ENCODE peak calls at places on chromosome 7, in eight cellular contexts. D is bronchial epithelial cell, R is fibroblast of pulmonary artery, S is keratinocyte, U is heart right ventricle, F is left ventricle myocardium inferior, M is transverse colon, B is astrocyte of the spinal cord. K is an unnamed sample.

GRCh38 chr7:100166317-100166940 is 2.0 kb downstream of the GAL3ST4 start:
- DNase-seq in D (no peak), R (no peak), S (no peak), U (no peak), F (no peak), M (no peak), B (no peak), K (no peak)

GRCh38 chr7:151856516-151856915 is 20.4 kb downstream of the PRKAG2 start:
- DNase-seq in D (no peak), R (no peak), S (no peak), U (no peak), F (no peak), M (no peak), B (no peak), K (no peak)

GRCh38 chr7:135930565-135931423 is 46.4 kb downstream of the MTPN start:
- DNase-seq in D (peak), R (peak), S (no peak), U (no peak), F (no peak), M (no peak), B (peak), K (peak)

GRCh38 chr7:65004575-65004974 is 1.9 kb downstream of the ERV3-1 start:
- DNase-seq in D (no peak), R (no peak), S (no peak), U (no peak), F (no peak), M (no peak), B (no peak), K (no peak)

GRCh38 chr7:7524121-7524520 is 11.6 kb downstream of the COL28A1 start:
- DNase-seq in D (no peak), R (no peak), S (no peak), U (no peak), F (no peak), M (no peak), B (peak), K (no peak)

GRCh38 chr7:24819916-24820689 is 62.8 kb upstream of the GSDME start:
- DNase-seq in D (peak), R (peak), S (no peak), U (peak), F (peak), M (peak), B (peak), K (peak)

GRCh38 chr7:11835260-11835659 is 3.3 kb upstream of the THSD7A start:
- DNase-seq in D (peak), R (peak), S (no peak), U (no peak), F (no peak), M (no peak), B (peak), K (peak)

GRCh38 chr7:91876391-91877133 is 3.9 kb downstream of the MTERF1 start:
- DNase-seq in D (peak), R (peak), S (no peak), U (no peak), F (no peak), M (no peak), B (no peak), K (peak)

GRCh38 chr7:121081327-121081936 is 92.9 kb downstream of the CPED1 start:
- DNase-seq in D (peak), R (peak), S (no peak), U (no peak), F (no peak), M (no peak), B (peak), K (peak)

GRCh38 chr7:77627307-77627671 is 69.0 kb upstream of the RSBN1L start:
- DNase-seq in D (peak), R (no peak), S (no peak), U (no peak), F (no peak), M (no peak), B (no peak), K (no peak)

GRCh38 chr7:150448789-150449147 is 1.7 kb upstream of the GIMAP8 start:
- DNase-seq in D (peak), R (peak), S (peak), U (peak), F (peak), M (peak), B (peak), K (peak)

GRCh38 chr7:128211626-128212025 is 29.5 kb upstream of the LEP start:
- DNase-seq in D (no peak), R (no peak), S (no peak), U (no peak), F (no peak), M (no peak), B (no peak), K (no peak)

GRCh38 chr7:108234281-108234680 is 104.1 kb upstream of the LAMB4 start:
- DNase-seq in D (peak), R (peak), S (no peak), U (no peak), F (no peak), M (no peak), B (no peak), K (no peak)

GRCh38 chr7:103990991-103991390 is 1.5 kb upstream of the RELN start:
- DNase-seq in D (no peak), R (no peak), S (no peak), U (no peak), F (no peak), M (no peak), B (no peak), K (no peak)

GRCh38 chr7:103613655-103614642 is 167.9 kb upstream of the SLC26A5 start:
- DNase-seq in D (peak), R (no peak), S (no peak), U (no peak), F (no peak), M (no peak), B (no peak), K (no peak)

GRCh38 chr7:39602351-39602750 is 21.0 kb upstream of the RALA start:
- DNase-seq in D (no peak), R (no peak), S (no peak), U (no peak), F (no peak), M (no peak), B (no peak), K (no peak)

GRCh38 chr7:39606352-39606751 is 17.0 kb upstream of the RALA start:
- DNase-seq in D (peak), R (no peak), S (no peak), U (no peak), F (no peak), M (no peak), B (no peak), K (no peak)

GRCh38 chr7:39605087-39605486 is 18.3 kb upstream of the RALA start:
- DNase-seq in D (peak), R (no peak), S (no peak), U (no peak), F (no peak), M (no peak), B (peak), K (no peak)

GRCh38 chr7:39606941-39607340 is 16.4 kb upstream of the RALA start:
- DNase-seq in D (no peak), R (no peak), S (no peak), U (no peak), F (no peak), M (no peak), B (no peak), K (no peak)

GRCh38 chr7:39603931-39604330 is 19.4 kb upstream of the RALA start:
- DNase-seq in D (no peak), R (no peak), S (no peak), U (no peak), F (no peak), M (no peak), B (no peak), K (no peak)
- H3K4me3 ChIP-seq in D (no peak), R (no peak), S (no peak), U (no peak), F (no peak), M (no peak), B (no peak), K (no peak)

GRCh38 chr7:47037607-47038006 is 544.3 kb downstream of the TNS3 start:
- DNase-seq in D (no peak), R (no peak), S (no peak), U (no peak), F (no peak), M (no peak), B (no peak), K (no peak)

GRCh38 chr7:47035522-47035921 is 546.4 kb downstream of the TNS3 start:
- DNase-seq in D (no peak), R (peak), S (no peak), U (no peak), F (no peak), M (no peak), B (no peak), K (no peak)

GRCh38 chr7:47038621-47039020 is 543.3 kb downstream of the TNS3 start:
- DNase-seq in D (no peak), R (no peak), S (no peak), U (no peak), F (no peak), M (no peak), B (no peak), K (no peak)

GRCh38 chr7:47039089-47039648 is 542.7 kb downstream of the TNS3 start:
- DNase-seq in D (no peak), R (no peak), S (no peak), U (peak), F (no peak), M (no peak), B (peak), K (no peak)

GRCh38 chr7:47036909-47037308 is 545.0 kb downstream of the TNS3 start:
- DNase-seq in D (no peak), R (no peak), S (no peak), U (no peak), F (no peak), M (no peak), B (no peak), K (no peak)
- TF ChIP-seq CTCF in D (no peak), R (no peak), S (no peak), U (no peak), F (no peak), M (no peak), B (no peak), K (no peak)

DNA sequence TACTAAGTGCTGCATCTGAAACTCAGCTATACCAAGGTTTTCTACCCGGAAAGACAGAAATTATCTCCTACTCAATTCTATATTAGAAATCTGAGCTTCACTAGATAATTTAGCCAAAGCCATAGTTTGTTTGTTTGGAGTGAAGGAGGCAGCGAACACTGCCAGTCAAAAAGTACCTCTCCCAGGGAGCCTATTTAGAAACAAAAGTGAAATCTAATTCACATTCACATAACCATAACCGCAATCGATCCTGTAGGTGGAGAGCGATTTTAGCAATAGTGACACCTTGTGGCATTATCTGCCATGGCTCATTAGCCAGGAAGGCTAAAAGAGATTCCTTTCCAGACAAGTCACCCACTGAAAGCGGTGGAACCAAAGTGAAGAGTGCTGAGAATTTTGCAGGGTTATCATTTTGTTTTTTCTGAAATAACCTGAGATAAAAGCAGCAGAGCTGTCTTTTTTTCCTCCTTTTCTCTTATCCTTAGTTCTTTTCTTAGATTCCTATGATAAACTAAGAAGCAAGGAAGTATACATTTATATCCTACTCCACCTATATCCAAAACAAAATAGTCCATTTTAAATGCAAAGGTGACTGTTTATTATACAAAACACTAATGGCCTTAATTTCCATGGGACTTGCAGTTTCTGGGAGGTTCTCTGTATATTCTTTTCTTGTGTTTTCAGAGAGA is 83.7 kb upstream of the BET1 start:
- DNase-seq in D (peak), R (peak), S (peak), U (no peak), F (no peak), M (peak), B (peak), K (peak)
- H3K4me3 ChIP-seq in D (no peak), R (peak), S (no peak), U (no peak), F (peak), M (no peak), B (no peak), K (peak)

GRCh38 chr7:55065511-55066229 is 46.9 kb downstream of the EGFR start:
- DNase-seq in D (peak), R (peak), S (no peak), U (no peak), F (no peak), M (no peak), B (peak), K (peak)
- TF ChIP-seq CTCF in D (no peak), R (peak), S (no peak), U (no peak), F (no peak), M (no peak), B (no peak), K (peak)

DNA sequence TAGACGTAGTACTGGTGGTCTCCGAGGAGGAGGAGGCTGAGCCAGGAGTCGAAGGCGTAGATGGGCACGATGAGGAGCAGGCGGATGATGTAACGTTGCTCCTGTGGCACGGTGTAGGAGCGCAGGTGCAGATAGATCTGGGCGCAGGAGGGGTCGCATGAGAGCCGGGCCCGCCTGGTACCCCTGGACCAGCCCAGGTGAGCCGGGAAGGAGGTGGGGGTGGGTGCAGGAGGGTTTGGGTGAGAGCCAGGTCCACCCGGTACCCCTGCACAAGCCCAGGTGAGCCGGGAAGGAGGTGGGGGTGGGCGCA is 5.2 kb downstream of the TMEM184A start:
- DNase-seq in D (no peak), R (no peak), S (no peak), U (no peak), F (no peak), M (no peak), B (no peak), K (no peak)
- H3K4me3 ChIP-seq in D (no peak), R (no peak), S (no peak), U (no peak), F (no peak), M (no peak), B (no peak), K (no peak)

GRCh38 chr7:71350680-71351079 is 218.7 kb downstream of the GALNT17 start:
- DNase-seq in D (no peak), R (no peak), S (no peak), U (no peak), F (no peak), M (no peak), B (no peak), K (no peak)
- TF ChIP-seq CTCF in D (no peak), R (no peak), S (no peak), U (no peak), F (no peak), M (no peak), B (no peak), K (no peak)

DNA sequence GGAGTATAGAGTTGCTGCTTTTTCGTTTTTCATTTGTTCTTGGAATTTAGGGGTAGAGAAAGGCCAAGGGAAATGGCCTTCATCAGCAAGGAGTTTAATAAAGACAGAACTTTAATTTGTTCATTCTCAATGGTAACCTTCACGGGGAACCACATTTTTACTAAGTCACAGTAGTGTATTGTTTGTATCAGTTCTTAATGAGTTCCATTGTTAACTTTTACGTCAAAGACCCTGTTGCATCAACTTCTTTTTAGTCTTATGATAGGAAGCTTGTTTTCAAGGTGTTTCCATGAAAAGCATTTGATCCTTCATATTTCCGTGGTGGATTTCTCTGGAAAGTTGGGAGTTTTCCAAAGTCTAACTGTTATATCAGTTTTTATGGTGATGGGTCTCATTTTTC is 169.9 kb downstream of the CREB5 start:
- DNase-seq in D (no peak), R (no peak), S (no peak), U (no peak), F (no peak), M (no peak), B (no peak), K (no peak)
- H3K4me3 ChIP-seq in D (no peak), R (no peak), S (no peak), U (no peak), F (no peak), M (no peak), B (no peak), K (no peak)

K was measured in foreskin fibroblast.